ENCODE peak calls at places on chromosomes 2 and 18, in six cellular contexts. Q is HFFc6; U is CD8-positive, alpha-beta T cell; Z is HS-5; N is activated CD4-positive, CD25-positive, alpha-beta regulatory T cell treated with anti-CD3 and anti-CD28 coated beads, Interleukin-2, amount 50 U/mL, for 16 hours; R is stimulated activated CD4-positive, alpha-beta T cell treated with anti-CD3 and anti-CD28 coated beads, Interleukin-1b, Interleukin-23, amount 100 ng/mL, for 48 hours. I is an unnamed sample.

GRCh38 chr2:204108301-204108700 is 171.7 kb downstream of the ICOS start:
- DNase-seq in Q (no peak), U (peak), Z (no peak), N (no peak), R (peak), I (peak)

GRCh38 chr2:215022418-215022817 is 116.0 kb downstream of the ABCA12 start:
- DNase-seq in Q (peak), U (no peak), Z (peak), N (no peak), R (no peak), I (no peak)

GRCh38 chr2:231483398-231484329 is 19.4 kb upstream of the NCL start:
- DNase-seq in Q (no peak), U (no peak), Z (no peak), N (no peak), R (peak), I (peak)

GRCh38 chr2:128496700-128497099 is 178.0 kb upstream of the HS6ST1 start:
- DNase-seq in Q (no peak), U (no peak), Z (no peak), N (no peak), R (no peak), I (no peak)

GRCh38 chr2:147082850-147083522 is 761.8 kb upstream of the ACVR2A start:
- DNase-seq in Q (peak), U (no peak), Z (peak), N (peak), R (peak), I (peak)

GRCh38 chr18:76491801-76492668 is 3.0 kb downstream of the ZNF516 start:
- DNase-seq in Q (no peak), U (no peak), Z (no peak), N (no peak), R (peak), I (peak)

GRCh38 chr2:110755494-110756078 is 23.2 kb downstream of the ACOXL start:
- DNase-seq in Q (no peak), U (no peak), Z (no peak), N (no peak), R (no peak), I (no peak)

GRCh38 chr18:58447342-58448190 is 181.3 kb downstream of the ALPK2 start:
- DNase-seq in Q (no peak), U (no peak), Z (no peak), N (no peak), R (no peak), I (peak)

GRCh38 chr2:240898731-240899467 is 2.9 kb upstream of the MAB21L4 start:
- DNase-seq in Q (no peak), U (no peak), Z (no peak), N (no peak), R (no peak), I (no peak)

GRCh38 chr2:159131882-159132281 is 154.6 kb downstream of the WDSUB1 start:
- DNase-seq in Q (peak), U (no peak), Z (peak), N (no peak), R (no peak), I (no peak)

GRCh38 chr2:101109451-101110140 is 41.6 kb downstream of the TBC1D8 start:
- DNase-seq in Q (no peak), U (no peak), Z (no peak), N (no peak), R (no peak), I (peak)

GRCh38 chr2:179646173-179646762 is 215.1 kb downstream of the ZNF385B start:
- DNase-seq in Q (no peak), U (no peak), Z (no peak), N (no peak), R (no peak), I (peak)

I was measured in left kidney.